ENCODE peak calls at places on chromosome 12, in five cellular contexts. O is hepatocyte, U is astrocyte of the spinal cord, A is AG10803, M is RCC 7860. I is an unnamed sample.

GRCh38 chr12:31215521-31216232 is 110.3 kb downstream of the SINHCAF start:
- DNase-seq in A (no peak), O (no peak), U (no peak), M (no peak), I (no peak)

GRCh38 chr12:64618953-64619590 is 8.8 kb downstream of the RASSF3 start:
- DNase-seq in M (no peak), A (peak), O (no peak), U (peak), I (peak)

GRCh38 chr12:125142601-125143000 is 77.4 kb downstream of the AACS start:
- DNase-seq in M (no peak), A (peak), O (no peak), U (no peak), I (no peak)

GRCh38 chr12:132295101-132295526 is 34.3 kb downstream of the GALNT9 start:
- DNase-seq in U (no peak), O (no peak), A (no peak), M (no peak), I (no peak)

GRCh38 chr12:53418221-53418620 is 5.4 kb upstream of the AMHR2 start:
- DNase-seq in U (no peak), O (no peak), A (no peak), M (peak), I (no peak)

GRCh38 chr12:55931780-55932545 is 1.0 kb downstream of the DGKA start:
- DNase-seq in M (no peak), U (peak), A (peak), O (peak), I (no peak)

GRCh38 chr12:42482086-42482819 is 107.3 kb downstream of the PRICKLE1 start:
- DNase-seq in M (no peak), U (peak), O (peak), A (peak), I (no peak)

GRCh38 chr12:110826592-110827200 is 20.1 kb upstream of the CCDC63 start:
- DNase-seq in A (peak), O (peak), U (peak), M (peak), I (peak)

GRCh38 chr12:27554421-27555186 is 30.6 kb downstream of the PPFIBP1 start:
- DNase-seq in M (no peak), A (peak), U (peak), O (peak), I (no peak)

GRCh38 chr12:112357214-112357613 is 25.0 kb downstream of the HECTD4 start:
- DNase-seq in A (no peak), O (no peak), U (no peak), M (no peak), I (no peak)

GRCh38 chr12:49566361-49566760 is 1.6 kb downstream of the MCRS1 start:
- DNase-seq in M (no peak), U (no peak), O (no peak), A (no peak), I (no peak)

GRCh38 chr12:49887536-49888401 is 15.9 kb downstream of the FAIM2 start:
- DNase-seq in A (no peak), U (no peak), M (no peak), O (no peak), I (no peak)

GRCh38 chr12:20262131-20262530 is 106.2 kb upstream of the PDE3A start:
- DNase-seq in O (no peak), M (no peak), A (no peak), U (no peak), I (no peak)

GRCh38 chr12:126248871-126249403 is 1183.7 kb downstream of the AACS start:
- DNase-seq in U (peak), O (no peak), M (peak), A (no peak), I (no peak)

GRCh38 chr12:105783983-105784947 is 354.5 kb downstream of the NUAK1 start:
- DNase-seq in U (no peak), O (no peak), M (no peak), A (no peak), I (no peak)

GRCh38 chr12:56104109-56104814 is at the start of gene PA2G4:
- DNase-seq in M (peak), U (peak), O (peak), A (peak), I (peak)

GRCh38 chr12:1054103-1054838 is 63.2 kb downstream of the ERC1 start:
- DNase-seq in M (no peak), U (no peak), O (peak), A (no peak), I (no peak)

GRCh38 chr12:2295941-2296461 is 243.2 kb downstream of the CACNA1C start:
- DNase-seq in U (peak), A (peak), O (peak), M (peak), I (peak)

GRCh38 chr12:27840229-27840999 is 60.4 kb upstream of the MANSC4 start:
- DNase-seq in O (no peak), M (no peak), A (no peak), U (no peak), I (no peak)

GRCh38 chr12:21774358-21775129 is at the start of gene KCNJ8:
- DNase-seq in O (peak), M (no peak), A (peak), U (peak), I (peak)

GRCh38 chr12:56299308-56299852 is 750 bp downstream of the CS start:
- DNase-seq in M (no peak), O (peak), U (no peak), A (no peak), I (no peak)

GRCh38 chr12:64320611-64321010 is 69.9 kb downstream of the C12orf56 start:
- DNase-seq in U (no peak), A (no peak), O (no peak), M (no peak), I (no peak)

GRCh38 chr12:64998327-64999156 is 122.6 kb downstream of the WIF1 start:
- DNase-seq in O (peak), U (no peak), M (no peak), A (peak), I (no peak)

GRCh38 chr12:5052348-5052747 is 8.7 kb downstream of the KCNA5 start:
- DNase-seq in U (no peak), M (no peak), O (no peak), A (no peak), I (no peak)

GRCh38 chr12:108750471-108751402 is 19.4 kb upstream of the CORO1C start:
- DNase-seq in M (no peak), O (no peak), U (no peak), A (peak), I (no peak)

GRCh38 chr12:132228535-132229422 is 84.5 kb downstream of the NOC4L start:
- DNase-seq in M (no peak), U (no peak), O (no peak), A (no peak), I (no peak)

I was measured in H4.